ENCODE peak calls at places on chromosomes 5 and 9, in four cellular contexts. One of them, this sample, is unnamed. For H3K36me3 and H3K27me3, the result is how much of the 10 kb centered on the place peaks cover.

GRCh38 chr5:43699910-43700309 is 96.9 kb downstream of the NNT start:
- DNase-seq in NT2/D1: no peak
- DNase-seq in adipocyte: no peak
- DNase-seq in heart right ventricle: no peak
- DNase-seq in this sample: no peak

GRCh38 chr5:127645300-127645726 is 3.6 kb upstream of the CTXN3 start:
- DNase-seq in heart right ventricle: no peak
- DNase-seq in adipocyte: no peak
- DNase-seq in NT2/D1: no peak
- DNase-seq in this sample: no peak

GRCh38 chr5:16615737-16616535 is 861 bp downstream of the RETREG1 start:
- DNase-seq in heart right ventricle: no peak
- DNase-seq in NT2/D1: no peak
- DNase-seq in adipocyte: no peak
- DNase-seq in this sample: no peak

GRCh38 chr9:6512085-6512657 is 99.2 kb downstream of the UHRF2 start:
- DNase-seq in heart right ventricle: no peak
- DNase-seq in NT2/D1: no peak
- DNase-seq in adipocyte: peak
- DNase-seq in this sample: no peak

GRCh38 chr9:127163409-127163808 is 41.0 kb upstream of the ANGPTL2 start:
- DNase-seq in heart right ventricle: no peak
- DNase-seq in adipocyte: peak
- DNase-seq in NT2/D1: no peak
- DNase-seq in this sample: peak

GRCh38 chr5:8766448-8766847 is 779.4 kb downstream of the SEMA5A start:
- DNase-seq in adipocyte: no peak
- DNase-seq in NT2/D1: no peak
- DNase-seq in heart right ventricle: no peak
- DNase-seq in this sample: no peak

GRCh38 chr9:113677057-113677456 is 199.1 kb upstream of the ZNF618 start:
- DNase-seq in heart right ventricle: no peak
- DNase-seq in NT2/D1: no peak
- DNase-seq in adipocyte: peak
- DNase-seq in this sample: no peak

GRCh38 chr9:34374905-34375552 is 1.7 kb downstream of the MYORG start:
- DNase-seq in heart right ventricle: no peak
- DNase-seq in NT2/D1: no peak
- DNase-seq in adipocyte: no peak
- DNase-seq in this sample: no peak

GRCh38 chr9:21778300-21778699 is 24.1 kb upstream of the MTAP start:
- DNase-seq in adipocyte: peak
- DNase-seq in heart right ventricle: no peak
- DNase-seq in NT2/D1: no peak
- DNase-seq in this sample: no peak

GRCh38 chr5:126106032-126106431 is 317.2 kb upstream of the GRAMD2B start:
- DNase-seq in heart right ventricle: no peak
- DNase-seq in adipocyte: peak
- DNase-seq in NT2/D1: no peak
- DNase-seq in this sample: no peak

GRCh38 chr9:110189001-110189400 is 19.0 kb downstream of the C9orf152 start:
- DNase-seq in adipocyte: no peak
- DNase-seq in heart right ventricle: no peak
- DNase-seq in NT2/D1: no peak
- DNase-seq in this sample: no peak

GRCh38 chr5:76402251-76402879 is 720 bp upstream of the IQGAP2 start:
- DNase-seq in adipocyte: no peak
- DNase-seq in NT2/D1: no peak
- DNase-seq in heart right ventricle: peak
- DNase-seq in this sample: peak

GRCh38 chr5:16654647-16655334 is 38.0 kb upstream of the RETREG1 start:
- DNase-seq in NT2/D1: no peak
- DNase-seq in adipocyte: no peak
- DNase-seq in heart right ventricle: no peak
- DNase-seq in this sample: no peak

GRCh38 chr5:124888050-124888506 is 141.6 kb upstream of the ZNF608 start:
- DNase-seq in heart right ventricle: no peak
- DNase-seq in NT2/D1: no peak
- DNase-seq in adipocyte: no peak
- DNase-seq in this sample: no peak

GRCh38 chr5:126868961-126869451 is 92.1 kb downstream of the LMNB1 start:
- DNase-seq in adipocyte: peak
- DNase-seq in heart right ventricle: peak
- DNase-seq in NT2/D1: no peak
- DNase-seq in this sample: no peak

GRCh38 chr5:66246621-66247020 is 102.5 kb downstream of the SREK1 start:
- DNase-seq in heart right ventricle: no peak
- DNase-seq in adipocyte: peak
- DNase-seq in NT2/D1: no peak
- DNase-seq in this sample: peak

GRCh38 chr9:133522073-133522910 is 2.5 kb downstream of the MYMK start:
- DNase-seq in NT2/D1: no peak
- DNase-seq in heart right ventricle: peak
- DNase-seq in adipocyte: no peak
- DNase-seq in this sample: no peak

GRCh38 chr5:32794086-32794485 is 83.0 kb downstream of the NPR3 start:
- DNase-seq in NT2/D1: no peak
- DNase-seq in heart right ventricle: no peak
- DNase-seq in adipocyte: no peak
- DNase-seq in this sample: no peak

GRCh38 chr5:76331139-76331538 is 71.9 kb upstream of the IQGAP2 start:
- DNase-seq in heart right ventricle: no peak
- DNase-seq in NT2/D1: no peak
- DNase-seq in adipocyte: no peak
- DNase-seq in this sample: no peak

GRCh38 chr5:142977363-142978051 is 207.3 kb downstream of the ARHGAP26 start:
- DNase-seq in heart right ventricle: no peak
- DNase-seq in NT2/D1: no peak
- DNase-seq in adipocyte: peak
- DNase-seq in this sample: peak

GRCh38 chr9:95725045-95725444 is 150.4 kb upstream of the ERCC6L2 start:
- DNase-seq in adipocyte: no peak
- DNase-seq in heart right ventricle: no peak
- DNase-seq in NT2/D1: no peak
- DNase-seq in this sample: no peak

GRCh38 chr5:142323480-142324376 is 1.1 kb downstream of the SPRY4 start:
- DNase-seq in NT2/D1: no peak
- DNase-seq in heart right ventricle: peak
- DNase-seq in adipocyte: peak
- DNase-seq in this sample: peak

GRCh38 chr9:20550326-20550725 is 72.0 kb downstream of the MLLT3 start:
- DNase-seq in NT2/D1: no peak
- DNase-seq in heart right ventricle: no peak
- DNase-seq in adipocyte: no peak
- DNase-seq in this sample: no peak

GRCh38 chr5:73486119-73486899 is 11.9 kb upstream of the BTF3 start:
- DNase-seq in heart right ventricle: no peak
- DNase-seq in adipocyte: no peak
- DNase-seq in NT2/D1: no peak
- DNase-seq in this sample: no peak

DNA sequence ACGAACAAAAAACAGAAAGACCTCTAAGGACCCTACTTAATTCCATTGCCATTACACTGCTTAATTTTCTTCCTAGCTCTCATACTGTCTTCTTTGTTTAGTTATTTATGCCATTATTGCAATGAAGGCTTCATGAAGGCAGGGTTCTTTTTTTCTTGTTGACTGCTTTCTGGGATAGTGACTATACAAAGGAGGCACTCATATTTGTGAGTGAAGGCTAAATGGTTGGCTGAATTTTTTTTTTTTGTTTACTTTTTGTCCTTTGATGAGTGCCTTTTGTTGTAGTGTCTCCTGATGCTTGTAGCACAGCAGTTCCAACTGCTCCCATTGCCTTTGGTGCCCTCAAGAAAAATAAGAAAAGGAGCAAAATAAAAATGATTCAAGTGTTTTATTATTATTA is 17.8 kb downstream of the CTNNA1 start:
- DNase-seq in heart right ventricle: no peak
- DNase-seq in NT2/D1: no peak
- DNase-seq in adipocyte: no peak
- DNase-seq in this sample: no peak
- H3K36me3 ChIP-seq in heart right ventricle: under half
- H3K36me3 ChIP-seq in NT2/D1: under half
- H3K36me3 ChIP-seq in adipocyte: under half
- H3K36me3 ChIP-seq in this sample: under half

DNA sequence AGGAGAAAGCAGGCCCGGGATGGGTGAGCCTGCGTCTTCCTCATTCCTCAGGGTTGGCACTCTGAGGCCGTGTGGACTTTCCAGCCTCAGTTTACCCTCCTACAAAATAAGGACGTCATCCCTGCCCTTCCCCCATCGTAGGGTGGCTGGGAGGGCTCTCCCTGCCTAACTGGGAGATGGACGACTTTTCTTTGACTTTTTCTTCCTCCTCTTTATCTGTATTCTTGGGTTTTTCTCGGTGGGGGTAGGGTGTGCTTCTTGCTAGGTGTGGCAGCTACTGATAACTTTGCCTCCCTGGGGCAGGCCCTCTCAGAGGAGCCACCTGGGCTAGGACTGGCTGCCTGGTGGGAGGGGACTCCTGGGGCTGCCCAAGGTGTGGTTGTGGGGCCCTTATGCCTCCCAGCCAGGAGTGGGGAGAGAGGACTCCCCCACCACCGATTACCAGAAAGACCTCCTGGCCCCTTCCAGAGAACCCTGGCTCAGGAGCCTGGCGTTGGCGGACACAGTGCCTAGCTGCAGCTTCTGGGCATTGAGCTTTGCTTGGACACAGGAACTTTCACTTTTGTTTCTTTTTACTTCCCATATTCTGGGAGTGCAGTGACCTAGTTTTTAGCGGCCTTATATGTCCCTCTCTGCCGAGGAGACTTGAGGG is 6.1 kb downstream of the GLIPR2 start:
- DNase-seq in heart right ventricle: peak
- DNase-seq in NT2/D1: no peak
- DNase-seq in adipocyte: no peak
- DNase-seq in this sample: no peak
- H3K4me3 ChIP-seq in heart right ventricle: peak
- H3K4me3 ChIP-seq in NT2/D1: no peak
- H3K4me3 ChIP-seq in adipocyte: peak
- H3K4me3 ChIP-seq in this sample: no peak

GRCh38 chr5:169286572-169287325 is 14.2 kb downstream of the SLIT3 start:
- DNase-seq in adipocyte: no peak
- DNase-seq in heart right ventricle: peak
- DNase-seq in NT2/D1: no peak
- DNase-seq in this sample: no peak
- H3K27me3 ChIP-seq in adipocyte: under half
- H3K27me3 ChIP-seq in heart right ventricle: under half
- H3K27me3 ChIP-seq in NT2/D1: under half
- H3K27me3 ChIP-seq in this sample: under half

GRCh38 chr5:113022661-113023060 is 46.1 kb downstream of the DCP2 start:
- DNase-seq in adipocyte: no peak
- DNase-seq in NT2/D1: no peak
- DNase-seq in heart right ventricle: no peak
- DNase-seq in this sample: no peak
- H3K36me3 ChIP-seq in adipocyte: half or more
- H3K36me3 ChIP-seq in NT2/D1: half or more
- H3K36me3 ChIP-seq in heart right ventricle: half or more
- H3K36me3 ChIP-seq in this sample: under half

GRCh38 chr5:1010641-1011046 is 2.0 kb downstream of the NKD2 start:
- DNase-seq in heart right ventricle: peak
- DNase-seq in NT2/D1: no peak
- DNase-seq in adipocyte: no peak
- DNase-seq in this sample: peak
- H3K4me3 ChIP-seq in heart right ventricle: no peak
- H3K4me3 ChIP-seq in NT2/D1: no peak
- H3K4me3 ChIP-seq in adipocyte: peak
- H3K4me3 ChIP-seq in this sample: no peak

DNA sequence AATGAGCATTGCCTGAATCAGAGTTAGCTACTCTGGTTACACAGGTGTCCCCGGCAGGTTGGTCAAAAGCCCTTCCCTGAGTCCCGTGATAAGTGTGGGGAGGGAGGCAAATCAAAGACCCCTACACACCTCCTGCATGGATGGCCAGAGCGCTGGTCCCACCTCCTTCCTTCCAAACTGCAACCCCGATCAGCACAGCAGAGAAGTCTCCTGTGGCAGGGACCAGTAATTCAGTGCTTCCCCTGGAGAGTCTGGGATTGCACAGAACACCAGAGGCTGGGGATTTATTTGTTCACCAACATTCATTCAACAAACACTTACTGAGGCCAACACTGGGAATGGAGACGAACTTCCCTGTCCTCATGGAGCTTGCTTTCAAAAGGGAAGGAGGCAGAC is 46.2 kb downstream of the NSUN2 start:
- DNase-seq in NT2/D1: no peak
- DNase-seq in heart right ventricle: no peak
- DNase-seq in adipocyte: no peak
- DNase-seq in this sample: no peak
- H3K27me3 ChIP-seq in NT2/D1: under half
- H3K27me3 ChIP-seq in heart right ventricle: under half
- H3K27me3 ChIP-seq in adipocyte: under half
- H3K27me3 ChIP-seq in this sample: under half

DNA sequence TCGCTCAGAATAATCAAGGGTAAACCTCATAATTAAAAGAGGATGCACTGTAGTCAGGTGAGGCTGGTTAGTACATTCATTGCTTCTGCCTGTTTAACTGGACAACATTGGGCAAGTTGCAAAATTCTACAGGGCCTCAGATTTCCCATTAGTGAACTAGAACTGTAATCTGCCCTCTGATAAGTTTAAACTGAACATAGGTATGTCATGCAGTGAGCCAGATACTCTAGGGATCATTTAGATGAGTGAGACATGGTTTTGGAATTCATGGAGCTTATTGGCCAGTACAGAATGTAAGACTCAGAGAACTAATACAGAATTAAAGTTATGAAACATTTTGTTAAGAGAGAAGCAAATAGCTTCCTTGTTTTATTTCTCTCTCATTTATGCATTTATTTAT is 35.9 kb downstream of the RNF44 start:
- DNase-seq in NT2/D1: no peak
- DNase-seq in heart right ventricle: no peak
- DNase-seq in adipocyte: peak
- DNase-seq in this sample: no peak
- H3K36me3 ChIP-seq in NT2/D1: half or more
- H3K36me3 ChIP-seq in heart right ventricle: half or more
- H3K36me3 ChIP-seq in adipocyte: half or more
- H3K36me3 ChIP-seq in this sample: half or more

DNA sequence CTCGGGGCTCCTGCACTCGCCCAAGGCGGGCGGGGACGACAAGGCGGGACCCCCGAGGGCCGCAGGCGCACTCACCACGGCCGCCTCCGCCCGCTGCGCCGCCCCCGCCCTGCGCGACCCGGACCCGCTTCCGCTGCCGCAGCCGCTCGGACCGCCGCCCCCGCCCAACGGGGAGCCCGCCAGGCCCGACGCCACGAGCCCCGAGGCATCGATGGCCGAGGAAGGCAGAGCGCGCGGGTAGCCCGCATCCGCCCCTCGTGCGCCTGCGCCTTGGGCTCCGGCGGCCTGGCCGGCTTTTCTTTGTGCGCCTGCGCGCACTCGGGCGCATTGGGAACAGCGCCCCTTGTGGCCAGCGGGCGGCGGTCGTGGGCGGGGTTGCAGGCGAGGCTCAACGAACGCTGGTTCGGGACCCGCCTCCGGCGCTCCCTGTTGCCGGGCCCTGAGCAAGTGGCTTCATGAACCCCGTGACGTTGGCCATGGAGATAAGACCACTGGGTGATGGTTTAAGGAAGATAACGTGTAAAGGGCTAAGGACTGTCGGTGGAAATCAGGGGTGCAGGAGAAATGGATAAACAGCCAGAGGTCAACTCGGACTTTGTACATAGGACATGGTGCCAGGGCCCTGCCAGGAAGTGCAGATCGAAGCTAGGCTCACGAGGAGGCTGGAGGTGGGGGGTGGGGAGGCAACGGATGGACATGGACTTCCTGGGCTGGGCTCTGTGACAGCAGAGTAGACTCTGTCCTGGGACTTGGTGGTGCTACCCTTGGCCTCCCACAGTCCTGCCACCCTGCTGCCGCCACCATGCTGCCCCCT is at the start of the genes C8G and FBXW5:
- DNase-seq in heart right ventricle: peak
- DNase-seq in NT2/D1: peak
- DNase-seq in adipocyte: peak
- DNase-seq in this sample: peak
- H3K4me3 ChIP-seq in heart right ventricle: peak
- H3K4me3 ChIP-seq in NT2/D1: peak
- H3K4me3 ChIP-seq in adipocyte: peak
- H3K4me3 ChIP-seq in this sample: peak

This sample was measured in MG63.